ENCODE peak calls at places on chromosomes 12 and 14, in five cellular contexts. E, L, B, F and D are unnamed samples.

GRCh38 chr12:125683748-125684381 is 618.6 kb downstream of the AACS start:
- DNase-seq in E (peak; percentile 58), L (no peak), B (no peak), F (no peak), D (no peak)

GRCh38 chr14:106518054-106518943 is 991.9 kb downstream of the TMEM121 start:
- DNase-seq in E (peak; percentile 67), L (peak; percentile 32), B (no peak), F (peak; percentile 68), D (peak; percentile 61)

GRCh38 chr14:102590667-102591099 is 1.8 kb upstream of the RCOR1 start:
- DNase-seq in E (peak; percentile 26), L (no peak), B (no peak), F (peak; percentile 23), D (no peak)

GRCh38 chr14:28759658-28760313 is 6.8 kb upstream of the FOXG1 start:
- DNase-seq in E (no peak), L (no peak), B (no peak), F (no peak), D (no peak)

GRCh38 chr14:56342419-56342901 is 224.2 kb downstream of the PELI2 start:
- DNase-seq in E (no peak), L (no peak), B (no peak), F (no peak), D (no peak)

GRCh38 chr12:56034586-56035332 is 7.0 kb upstream of the RPS26 start:
- DNase-seq in E (no peak), L (no peak), B (no peak), F (no peak), D (no peak)

GRCh38 chr12:3336606-3337311 is 154.2 kb upstream of the PRMT8 start:
- DNase-seq in E (no peak), L (no peak), B (no peak), F (no peak), D (no peak)

GRCh38 chr12:6773662-6774351 is 1.5 kb downstream of the LAG3 start:
- DNase-seq in E (no peak), L (no peak), B (no peak), F (no peak), D (no peak)

GRCh38 chr14:77862154-77862783 is 62.4 kb downstream of the ADCK1 start:
- DNase-seq in E (peak; percentile 73), L (peak; percentile 75), B (peak; percentile 79), F (peak; percentile 67), D (peak; percentile 63)

GRCh38 chr14:57391609-57392195 is 1.3 kb downstream of the NAA30 start:
- DNase-seq in E (no peak), L (no peak), B (no peak), F (no peak), D (no peak)

GRCh38 chr12:113127791-113128199 is 7.8 kb downstream of the RASAL1 start:
- DNase-seq in E (no peak), L (no peak), B (no peak), F (no peak), D (no peak)

GRCh38 chr14:50312734-50313054 is 570 bp downstream of the DMAC2L start:
- DNase-seq in E (no peak), L (no peak), B (no peak), F (no peak), D (no peak)

GRCh38 chr12:117439531-117440001 is 78.1 kb upstream of the NOS1 start:
- DNase-seq in E (no peak), L (peak; percentile 24), B (no peak), F (no peak), D (no peak)

GRCh38 chr12:122403115-122403770 is 19.2 kb downstream of the CLIP1 start:
- DNase-seq in E (no peak), L (no peak), B (no peak), F (no peak), D (no peak)

GRCh38 chr14:76763362-76764041 is 2.2 kb downstream of the VASH1 start:
- DNase-seq in E (no peak), L (no peak), B (no peak), F (no peak), D (no peak)

GRCh38 chr12:7042847-7043246 is 17.7 kb upstream of the C1S start:
- DNase-seq in E (no peak), L (no peak), B (no peak), F (no peak), D (no peak)

GRCh38 chr14:24251880-24252288 is 9.5 kb upstream of the TINF2 start:
- DNase-seq in E (no peak), L (no peak), B (no peak), F (no peak), D (no peak)

GRCh38 chr12:18643673-18644072 is 94.1 kb downstream of the PLCZ1 start:
- DNase-seq in E (no peak), L (no peak), B (no peak), F (no peak), D (no peak)

GRCh38 chr12:96070670-96071279 is 35.4 kb upstream of the LTA4H start:
- DNase-seq in E (peak; percentile 13), L (no peak), B (no peak), F (no peak), D (no peak)

GRCh38 chr12:6542209-6543009 is 8.1 kb downstream of the GAPDH start:
- DNase-seq in E (peak; percentile 85), L (no peak), B (no peak), F (no peak), D (no peak)

GRCh38 chr12:20628999-20629398 is 66.1 kb upstream of the SLCO1C1 start:
- DNase-seq in E (no peak), L (no peak), B (no peak), F (no peak), D (no peak)

GRCh38 chr12:20627001-20627588 is 68.0 kb upstream of the SLCO1C1 start:
- DNase-seq in E (peak; percentile 24), L (no peak), B (no peak), F (no peak), D (no peak)

GRCh38 chr12:20625531-20625930 is 69.6 kb upstream of the SLCO1C1 start:
- DNase-seq in E (no peak), L (no peak), B (no peak), F (no peak), D (no peak)

GRCh38 chr12:20628388-20628787 is 66.7 kb upstream of the SLCO1C1 start:
- DNase-seq in E (no peak), L (no peak), B (no peak), F (no peak), D (no peak)

DNA sequence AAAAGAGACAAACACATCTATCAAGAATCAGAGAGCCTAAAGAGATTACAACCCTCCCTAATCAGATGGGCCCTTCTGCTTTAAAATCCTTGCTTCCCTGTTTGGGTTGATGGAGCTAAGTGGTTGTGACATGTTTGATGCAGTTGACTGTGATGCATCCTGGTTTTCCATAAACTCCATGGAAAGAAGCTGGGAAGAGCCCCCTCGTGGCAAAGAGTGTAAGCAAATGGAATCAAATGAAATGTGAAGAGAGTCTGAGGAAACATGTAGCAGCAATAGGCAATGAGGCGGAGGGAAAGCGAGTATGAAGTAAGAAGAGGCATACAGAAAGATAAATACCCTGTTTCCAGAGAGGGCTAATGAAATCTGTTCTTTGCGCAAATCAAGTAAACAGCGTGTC is 70.4 kb upstream of the SLCO1C1 start:
- DNase-seq in E (no peak), L (no peak), B (no peak), F (no peak), D (no peak)
- TF ChIP-seq CTCF in E (no peak), L (peak; percentile 49), B (peak; percentile 14), F (no peak), D (no peak)

GRCh38 chr14:89936654-89937185 is 17.8 kb downstream of the EFCAB11 start:
- DNase-seq in E (no peak), L (no peak), B (no peak), F (no peak), D (no peak)
- TF ChIP-seq CTCF in E (no peak), L (no peak), B (no peak), F (no peak), D (no peak)

GRCh38 chr14:75496755-75497154 is 25.5 kb upstream of the BATF start:
- DNase-seq in E (no peak), L (no peak), B (no peak), F (no peak), D (no peak)
- TF ChIP-seq CTCF in E (no peak), L (no peak), B (no peak), F (no peak), D (no peak)

DNA sequence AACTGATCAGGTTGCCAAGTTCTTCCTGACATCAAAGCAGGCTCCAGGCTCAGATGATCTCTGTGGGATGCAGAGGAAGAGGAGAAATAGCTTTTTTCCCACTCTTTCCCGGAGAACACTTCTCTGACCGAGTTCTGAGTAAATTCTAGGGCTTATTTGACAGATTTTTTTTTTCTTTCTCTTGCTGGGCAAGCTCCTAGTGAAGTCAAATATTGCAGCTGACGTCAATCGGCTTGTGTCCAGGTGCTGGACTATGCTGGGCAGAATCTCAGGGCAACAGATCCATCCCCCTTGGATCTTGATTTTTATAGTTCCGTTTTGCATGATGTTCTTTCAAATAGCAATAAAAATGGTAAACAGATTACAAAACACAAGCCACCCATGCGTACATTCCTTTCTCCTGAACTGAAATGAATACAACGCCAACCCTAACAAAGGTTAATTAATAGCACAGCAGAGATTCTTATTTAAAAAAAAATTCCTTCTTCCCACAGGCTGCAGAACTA is 182.2 kb downstream of the NOVA1 start:
- DNase-seq in E (peak; percentile 64), L (no peak), B (no peak), F (no peak), D (no peak)
- TF ChIP-seq CTCF in E (no peak), L (no peak), B (no peak), F (no peak), D (no peak)

GRCh38 chr14:38751459-38751858 is 351.6 kb downstream of the SEC23A start:
- DNase-seq in E (no peak), L (no peak), B (no peak), F (no peak), D (no peak)
- TF ChIP-seq CTCF in E (no peak), L (no peak), B (no peak), F (no peak), D (no peak)

GRCh38 chr12:84955298-84955697 is 42.7 kb upstream of the SLC6A15 start:
- DNase-seq in E (no peak), L (no peak), B (no peak), F (no peak), D (no peak)
- TF ChIP-seq CTCF in E (no peak), L (no peak), B (no peak), F (no peak), D (no peak)

GRCh38 chr14:34098045-34098984 is 147.4 kb upstream of the EGLN3 start:
- DNase-seq in E (peak; percentile 24), L (no peak), B (no peak), F (no peak), D (no peak)

GRCh38 chr14:34103176-34103575 is 152.3 kb upstream of the EGLN3 start:
- DNase-seq in E (no peak), L (no peak), B (no peak), F (no peak), D (no peak)

GRCh38 chr14:34094384-34094783 is 143.5 kb upstream of the EGLN3 start:
- DNase-seq in E (no peak), L (no peak), B (no peak), F (no peak), D (no peak)

GRCh38 chr14:34099630-34100029 is 148.8 kb upstream of the EGLN3 start:
- DNase-seq in E (peak; percentile 42), L (no peak), B (no peak), F (no peak), D (no peak)

DNA sequence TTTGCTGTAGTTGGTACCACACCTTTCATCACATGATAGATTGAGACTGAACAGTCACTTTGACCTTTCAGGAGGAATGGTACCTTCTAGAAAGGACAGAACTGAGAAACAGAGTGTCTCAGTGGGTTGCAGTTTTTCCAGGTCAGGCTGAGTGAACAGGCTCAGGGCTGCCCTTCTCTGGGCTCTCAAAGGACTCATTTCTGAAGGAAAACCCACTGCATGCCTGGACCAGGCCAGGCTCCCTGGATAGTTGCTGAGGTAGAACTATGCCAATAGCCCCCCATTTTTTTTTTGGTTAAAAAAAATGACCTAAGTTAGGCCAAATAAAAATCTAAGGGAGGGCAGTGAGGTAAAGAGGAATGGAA is 148.1 kb upstream of the EGLN3 start:
- DNase-seq in E (no peak), L (no peak), B (no peak), F (no peak), D (no peak)
- TF ChIP-seq CTCF in E (no peak), L (peak; percentile 23), B (no peak), F (no peak), D (peak; percentile 5)